ENCODE peak calls at places on chromosomes 16 and 17, in eight cellular contexts. One of them, this sample, is unnamed.
A peak's percentile ranks its signal among the peaks of the same experiment; 100 is the strongest.

GRCh38 chr16:27430923-27431484 is 29.0 kb downstream of the IL21R start:
- DNase-seq in MM.1S: no peak
- DNase-seq in breast epithelium: no peak
- DNase-seq in colonic mucosa: peak; percentile 15
- DNase-seq in stomach: peak; percentile 13
- DNase-seq in CD4-positive, CD25-positive, alpha-beta regulatory T cell: no peak
- DNase-seq in neural progenitor cell: no peak
- DNase-seq in heart right ventricle: no peak
- DNase-seq in this sample: no peak

GRCh38 chr17:77886387-77886728 is 72.1 kb upstream of the TNRC6C start:
- DNase-seq in breast epithelium: no peak
- DNase-seq in colonic mucosa: peak; percentile 27
- DNase-seq in neural progenitor cell: no peak
- DNase-seq in MM.1S: no peak
- DNase-seq in stomach: peak; percentile 41
- DNase-seq in heart right ventricle: peak; percentile 39
- DNase-seq in CD4-positive, CD25-positive, alpha-beta regulatory T cell: no peak
- DNase-seq in this sample: peak; percentile 44

GRCh38 chr16:88789593-88789992 is 4.6 kb upstream of the PIEZO1 start:
- DNase-seq in neural progenitor cell: no peak
- DNase-seq in colonic mucosa: no peak
- DNase-seq in MM.1S: no peak
- DNase-seq in heart right ventricle: no peak
- DNase-seq in CD4-positive, CD25-positive, alpha-beta regulatory T cell: no peak
- DNase-seq in stomach: no peak
- DNase-seq in breast epithelium: no peak
- DNase-seq in this sample: no peak

GRCh38 chr16:75206749-75207451 is at the start of gene CTRB2:
- DNase-seq in CD4-positive, CD25-positive, alpha-beta regulatory T cell: no peak
- DNase-seq in neural progenitor cell: no peak
- DNase-seq in heart right ventricle: no peak
- DNase-seq in MM.1S: no peak
- DNase-seq in breast epithelium: peak; percentile 30
- DNase-seq in colonic mucosa: no peak
- DNase-seq in stomach: no peak
- DNase-seq in this sample: peak; percentile 10

GRCh38 chr17:47663997-47664941 is 14.6 kb downstream of the KPNB1 start:
- DNase-seq in colonic mucosa: peak; percentile 67
- DNase-seq in stomach: peak; percentile 65
- DNase-seq in heart right ventricle: no peak
- DNase-seq in neural progenitor cell: peak; percentile 84
- DNase-seq in CD4-positive, CD25-positive, alpha-beta regulatory T cell: peak; percentile 80
- DNase-seq in MM.1S: peak; percentile 40
- DNase-seq in breast epithelium: no peak
- DNase-seq in this sample: no peak

GRCh38 chr17:40458001-40458791 is 14.9 kb downstream of the IGFBP4 start:
- DNase-seq in stomach: peak; percentile 62
- DNase-seq in neural progenitor cell: no peak
- DNase-seq in MM.1S: no peak
- DNase-seq in colonic mucosa: no peak
- DNase-seq in heart right ventricle: peak; percentile 62
- DNase-seq in CD4-positive, CD25-positive, alpha-beta regulatory T cell: no peak
- DNase-seq in breast epithelium: no peak
- DNase-seq in this sample: no peak

GRCh38 chr16:52077656-52078055 is 469.3 kb downstream of the TOX3 start:
- DNase-seq in colonic mucosa: no peak
- DNase-seq in breast epithelium: no peak
- DNase-seq in heart right ventricle: no peak
- DNase-seq in stomach: no peak
- DNase-seq in MM.1S: no peak
- DNase-seq in neural progenitor cell: no peak
- DNase-seq in CD4-positive, CD25-positive, alpha-beta regulatory T cell: no peak
- DNase-seq in this sample: no peak

GRCh38 chr16:61792194-61792904 is 243.9 kb downstream of the CDH8 start:
- DNase-seq in heart right ventricle: no peak
- DNase-seq in MM.1S: no peak
- DNase-seq in CD4-positive, CD25-positive, alpha-beta regulatory T cell: no peak
- DNase-seq in neural progenitor cell: no peak
- DNase-seq in stomach: no peak
- DNase-seq in breast epithelium: no peak
- DNase-seq in colonic mucosa: no peak
- DNase-seq in this sample: no peak

GRCh38 chr16:14164916-14165684 is 94.0 kb downstream of the MRTFB start:
- DNase-seq in CD4-positive, CD25-positive, alpha-beta regulatory T cell: no peak
- DNase-seq in neural progenitor cell: no peak
- DNase-seq in heart right ventricle: no peak
- DNase-seq in breast epithelium: no peak
- DNase-seq in MM.1S: no peak
- DNase-seq in colonic mucosa: no peak
- DNase-seq in stomach: no peak
- DNase-seq in this sample: no peak

GRCh38 chr17:13346996-13347762 is 254.6 kb downstream of the HS3ST3A1 start:
- DNase-seq in heart right ventricle: no peak
- DNase-seq in CD4-positive, CD25-positive, alpha-beta regulatory T cell: no peak
- DNase-seq in neural progenitor cell: no peak
- DNase-seq in colonic mucosa: no peak
- DNase-seq in stomach: no peak
- DNase-seq in breast epithelium: no peak
- DNase-seq in MM.1S: no peak
- DNase-seq in this sample: no peak

GRCh38 chr16:85524630-85525463 is 88.3 kb upstream of the GSE1 start:
- DNase-seq in stomach: peak; percentile 53
- DNase-seq in breast epithelium: peak; percentile 70
- DNase-seq in MM.1S: no peak
- DNase-seq in colonic mucosa: no peak
- DNase-seq in CD4-positive, CD25-positive, alpha-beta regulatory T cell: no peak
- DNase-seq in heart right ventricle: peak; percentile 58
- DNase-seq in neural progenitor cell: peak; percentile 51
- DNase-seq in this sample: peak; percentile 62

GRCh38 chr17:416293-417206 is 63.9 kb upstream of the RPH3AL start:
- DNase-seq in stomach: peak; percentile 30
- DNase-seq in neural progenitor cell: no peak
- DNase-seq in MM.1S: peak; percentile 49
- DNase-seq in heart right ventricle: no peak
- DNase-seq in colonic mucosa: no peak
- DNase-seq in CD4-positive, CD25-positive, alpha-beta regulatory T cell: peak; percentile 93
- DNase-seq in breast epithelium: no peak
- DNase-seq in this sample: no peak

GRCh38 chr16:55035956-55036355 is 105.3 kb downstream of the IRX5 start:
- DNase-seq in CD4-positive, CD25-positive, alpha-beta regulatory T cell: no peak
- DNase-seq in heart right ventricle: no peak
- DNase-seq in breast epithelium: no peak
- DNase-seq in colonic mucosa: no peak
- DNase-seq in stomach: no peak
- DNase-seq in MM.1S: no peak
- DNase-seq in neural progenitor cell: no peak
- DNase-seq in this sample: no peak

GRCh38 chr16:74766729-74767128 is 7.9 kb downstream of the FA2H start:
- DNase-seq in neural progenitor cell: no peak
- DNase-seq in CD4-positive, CD25-positive, alpha-beta regulatory T cell: no peak
- DNase-seq in breast epithelium: no peak
- DNase-seq in stomach: no peak
- DNase-seq in colonic mucosa: no peak
- DNase-seq in MM.1S: no peak
- DNase-seq in heart right ventricle: no peak
- DNase-seq in this sample: no peak

GRCh38 chr16:46736695-46737094 is 11.4 kb downstream of the MYLK3 start:
- DNase-seq in stomach: no peak
- DNase-seq in neural progenitor cell: no peak
- DNase-seq in MM.1S: no peak
- DNase-seq in breast epithelium: no peak
- DNase-seq in colonic mucosa: no peak
- DNase-seq in CD4-positive, CD25-positive, alpha-beta regulatory T cell: no peak
- DNase-seq in heart right ventricle: no peak
- DNase-seq in this sample: no peak

GRCh38 chr17:29162909-29163341 is 17.3 kb downstream of the MYO18A start:
- DNase-seq in heart right ventricle: no peak
- DNase-seq in neural progenitor cell: no peak
- DNase-seq in colonic mucosa: no peak
- DNase-seq in CD4-positive, CD25-positive, alpha-beta regulatory T cell: no peak
- DNase-seq in stomach: no peak
- DNase-seq in MM.1S: no peak
- DNase-seq in breast epithelium: no peak
- DNase-seq in this sample: no peak

GRCh38 chr17:59107306-59107670 is 608 bp upstream of the TRIM37 start:
- DNase-seq in MM.1S: no peak
- DNase-seq in CD4-positive, CD25-positive, alpha-beta regulatory T cell: no peak
- DNase-seq in stomach: no peak
- DNase-seq in neural progenitor cell: no peak
- DNase-seq in breast epithelium: no peak
- DNase-seq in colonic mucosa: no peak
- DNase-seq in heart right ventricle: no peak
- DNase-seq in this sample: no peak

GRCh38 chr17:60887607-60888028 is 210.0 kb downstream of the BCAS3 start:
- DNase-seq in CD4-positive, CD25-positive, alpha-beta regulatory T cell: no peak
- DNase-seq in stomach: no peak
- DNase-seq in breast epithelium: no peak
- DNase-seq in colonic mucosa: no peak
- DNase-seq in heart right ventricle: no peak
- DNase-seq in neural progenitor cell: no peak
- DNase-seq in MM.1S: no peak
- DNase-seq in this sample: no peak

GRCh38 chr17:80952291-80952690 is 39.4 kb upstream of the CHMP6 start:
- DNase-seq in colonic mucosa: no peak
- DNase-seq in breast epithelium: no peak
- DNase-seq in neural progenitor cell: no peak
- DNase-seq in MM.1S: no peak
- DNase-seq in CD4-positive, CD25-positive, alpha-beta regulatory T cell: no peak
- DNase-seq in stomach: no peak
- DNase-seq in heart right ventricle: no peak
- DNase-seq in this sample: peak; percentile 47

GRCh38 chr16:84735846-84736586 is 36.2 kb downstream of the USP10 start:
- DNase-seq in breast epithelium: no peak
- DNase-seq in colonic mucosa: peak; percentile 79
- DNase-seq in stomach: peak; percentile 68
- DNase-seq in neural progenitor cell: no peak
- DNase-seq in CD4-positive, CD25-positive, alpha-beta regulatory T cell: peak; percentile 58
- DNase-seq in heart right ventricle: no peak
- DNase-seq in MM.1S: no peak
- DNase-seq in this sample: no peak

GRCh38 chr16:11283820-11284248 is 2.7 kb upstream of the PRM1 start:
- DNase-seq in stomach: no peak
- DNase-seq in colonic mucosa: no peak
- DNase-seq in CD4-positive, CD25-positive, alpha-beta regulatory T cell: no peak
- DNase-seq in neural progenitor cell: peak; percentile 33
- DNase-seq in heart right ventricle: no peak
- DNase-seq in MM.1S: no peak
- DNase-seq in breast epithelium: no peak
- DNase-seq in this sample: no peak

GRCh38 chr16:30395155-30395991 is at the start of gene ZNF48:
- DNase-seq in CD4-positive, CD25-positive, alpha-beta regulatory T cell: peak; percentile 65
- DNase-seq in stomach: peak; percentile 88
- DNase-seq in heart right ventricle: peak; percentile 88
- DNase-seq in neural progenitor cell: peak; percentile 97
- DNase-seq in MM.1S: peak; percentile 88
- DNase-seq in colonic mucosa: peak; percentile 72
- DNase-seq in breast epithelium: peak; percentile 80
- DNase-seq in this sample: peak; percentile 95

GRCh38 chr16:370443-370842 is at the start of gene MRPL28:
- DNase-seq in CD4-positive, CD25-positive, alpha-beta regulatory T cell: peak; percentile 97
- DNase-seq in MM.1S: peak; percentile 95
- DNase-seq in neural progenitor cell: peak; percentile 96
- DNase-seq in heart right ventricle: peak; percentile 93
- DNase-seq in breast epithelium: peak; percentile 93
- DNase-seq in colonic mucosa: peak; percentile 96
- DNase-seq in stomach: peak; percentile 97
- DNase-seq in this sample: peak; percentile 94

DNA sequence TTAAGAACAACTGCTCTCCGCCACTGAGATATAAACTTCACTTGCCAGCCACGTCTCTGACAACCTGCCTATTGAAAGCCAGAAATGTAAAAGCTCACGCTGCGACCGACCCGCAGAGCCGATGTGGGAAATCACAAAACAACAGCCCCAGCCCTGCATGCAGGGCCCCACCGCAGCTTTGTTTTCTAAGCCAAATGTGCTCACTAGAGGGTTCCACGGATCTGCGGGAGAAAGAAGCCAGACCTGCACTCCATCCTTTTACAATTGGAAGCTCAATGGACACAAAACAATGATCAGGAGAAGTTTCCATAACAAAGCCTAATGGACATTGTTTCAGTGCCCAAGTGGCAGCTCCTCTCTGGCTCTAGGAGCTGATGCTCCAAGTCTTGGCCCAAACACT is 33.1 kb downstream of the WIPI1 start:
- DNase-seq in heart right ventricle: no peak
- DNase-seq in MM.1S: no peak
- DNase-seq in breast epithelium: no peak
- DNase-seq in stomach: no peak
- DNase-seq in neural progenitor cell: peak; percentile 41
- DNase-seq in colonic mucosa: no peak
- DNase-seq in CD4-positive, CD25-positive, alpha-beta regulatory T cell: no peak
- DNase-seq in this sample: no peak
- H3K27ac ChIP-seq in heart right ventricle: no peak overlapping the region
- H3K27ac ChIP-seq in MM.1S: no peak overlapping the region
- H3K27ac ChIP-seq in breast epithelium: no peak overlapping the region
- H3K27ac ChIP-seq in stomach: no peak overlapping the region
- H3K27ac ChIP-seq in neural progenitor cell: no peak overlapping the region
- H3K27ac ChIP-seq in colonic mucosa: no peak overlapping the region
- H3K27ac ChIP-seq in CD4-positive, CD25-positive, alpha-beta regulatory T cell: no peak overlapping the region
- H3K27ac ChIP-seq in this sample: no peak overlapping the region

DNA sequence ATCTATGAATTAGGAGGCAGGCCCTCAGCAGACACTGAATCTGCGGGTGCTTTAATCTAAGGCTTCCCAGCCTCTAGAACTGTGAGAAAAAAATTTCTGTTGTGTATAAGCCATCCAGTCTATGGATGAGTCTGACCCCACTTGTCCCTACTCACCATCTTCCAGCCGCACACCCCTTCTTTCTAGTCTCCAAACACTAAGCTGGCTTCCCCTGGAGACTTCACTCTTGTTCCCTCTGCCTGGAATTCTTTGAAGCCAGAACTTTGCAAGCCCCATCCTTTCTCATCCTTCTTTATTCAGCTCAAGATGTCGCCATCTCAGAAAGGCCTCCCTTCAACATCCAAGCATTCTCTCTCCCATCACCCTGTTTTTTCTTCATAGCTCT is 586 bp upstream of the NUP93 start:
- DNase-seq in colonic mucosa: no peak
- DNase-seq in CD4-positive, CD25-positive, alpha-beta regulatory T cell: no peak
- DNase-seq in MM.1S: no peak
- DNase-seq in neural progenitor cell: peak; percentile 31
- DNase-seq in breast epithelium: no peak
- DNase-seq in heart right ventricle: no peak
- DNase-seq in stomach: no peak
- DNase-seq in this sample: no peak
- H3K4me3 ChIP-seq in colonic mucosa: peak overlapping the region; percentile 95
- H3K4me3 ChIP-seq in CD4-positive, CD25-positive, alpha-beta regulatory T cell: peak overlapping the region; percentile 93
- H3K4me3 ChIP-seq in MM.1S: peak overlapping the region; percentile 90
- H3K4me3 ChIP-seq in neural progenitor cell: peak overlapping the region; percentile 83
- H3K4me3 ChIP-seq in breast epithelium: peak overlapping the region; percentile 94
- H3K4me3 ChIP-seq in heart right ventricle: peak overlapping the region; percentile 74
- H3K4me3 ChIP-seq in stomach: peak overlapping the region; percentile 93
- H3K4me3 ChIP-seq in this sample: peak overlapping the region; percentile 97

GRCh38 chr17:35086164-35086563 is 22.7 kb upstream of the RFFL start:
- DNase-seq in stomach: no peak
- DNase-seq in heart right ventricle: no peak
- DNase-seq in CD4-positive, CD25-positive, alpha-beta regulatory T cell: no peak
- DNase-seq in colonic mucosa: no peak
- DNase-seq in MM.1S: no peak
- DNase-seq in breast epithelium: no peak
- DNase-seq in neural progenitor cell: no peak
- DNase-seq in this sample: no peak
- H3K27ac ChIP-seq in stomach: no peak overlapping the region
- H3K27ac ChIP-seq in heart right ventricle: no peak overlapping the region
- H3K27ac ChIP-seq in CD4-positive, CD25-positive, alpha-beta regulatory T cell: peak overlapping the region; percentile 97
- H3K27ac ChIP-seq in colonic mucosa: peak overlapping the region; percentile 18
- H3K27ac ChIP-seq in MM.1S: no peak overlapping the region
- H3K27ac ChIP-seq in breast epithelium: no peak overlapping the region
- H3K27ac ChIP-seq in neural progenitor cell: no peak overlapping the region
- H3K27ac ChIP-seq in this sample: no peak overlapping the region

GRCh38 chr17:49213399-49213798 is 2.9 kb downstream of the ABI3 start:
- DNase-seq in CD4-positive, CD25-positive, alpha-beta regulatory T cell: no peak
- DNase-seq in colonic mucosa: no peak
- DNase-seq in stomach: no peak
- DNase-seq in breast epithelium: no peak
- DNase-seq in neural progenitor cell: no peak
- DNase-seq in MM.1S: no peak
- DNase-seq in heart right ventricle: no peak
- DNase-seq in this sample: no peak
- H3K4me3 ChIP-seq in CD4-positive, CD25-positive, alpha-beta regulatory T cell: peak overlapping the region; percentile 52
- H3K4me3 ChIP-seq in colonic mucosa: no peak overlapping the region
- H3K4me3 ChIP-seq in stomach: peak overlapping the region; percentile 44
- H3K4me3 ChIP-seq in breast epithelium: no peak overlapping the region
- H3K4me3 ChIP-seq in neural progenitor cell: no peak overlapping the region
- H3K4me3 ChIP-seq in MM.1S: no peak overlapping the region
- H3K4me3 ChIP-seq in heart right ventricle: peak overlapping the region; percentile 11
- H3K4me3 ChIP-seq in this sample: no peak overlapping the region

This sample was measured in psoas muscle.